ENCODE peak calls at places on chromosomes 11 and 22, in nine cellular contexts. S is fibroblast of pulmonary artery; R is WTC11; Z is fibroblast of the aortic adventitia; P is endothelial cell; M is PC-3; T is mucosa of descending colon; Q is activated CD8-positive, alpha-beta T cell treated with anti-CD3 and anti-CD28 coated beads for 36 hours; L is AG04449. C is an unnamed sample.

GRCh38 chr11:13440100-13440855 is 22.7 kb downstream of the BTBD10 start:
- DNase-seq in S (peak; percentile 96), R (no peak), Z (peak; percentile 95), P (no peak), M (peak; percentile 79), T (peak; percentile 41), Q (peak; percentile 7), L (peak; percentile 84), C (no peak)

GRCh38 chr11:6895010-6895409 is 2.7 kb upstream of the OR2D2 start:
- DNase-seq in S (no peak), R (no peak), Z (no peak), P (no peak), M (no peak), T (no peak), Q (no peak), L (no peak), C (no peak)

GRCh38 chr11:129605815-129606214 is 209.8 kb upstream of the TMEM45B start:
- DNase-seq in S (no peak), R (no peak), Z (no peak), P (no peak), M (no peak), T (no peak), Q (no peak), L (no peak), C (no peak)

GRCh38 chr11:4118107-4118506 is 23.5 kb downstream of the RRM1 start:
- DNase-seq in S (peak; percentile 67), R (no peak), Z (peak; percentile 57), P (no peak), M (no peak), T (no peak), Q (no peak), L (no peak), C (no peak)

GRCh38 chr22:36435516-36436415 is 45.7 kb downstream of the TXN2 start:
- DNase-seq in S (no peak), R (peak; percentile 58), Z (no peak), P (no peak), M (no peak), T (peak; percentile 88), Q (peak; percentile 80), L (no peak), C (no peak)

GRCh38 chr22:27718186-27719032 is 83.1 kb downstream of the MN1 start:
- DNase-seq in S (peak; percentile 97), R (no peak), Z (peak; percentile 99), P (no peak), M (peak; percentile 87), T (peak; percentile 57), Q (no peak), L (peak; percentile 73), C (peak; percentile 91)

GRCh38 chr11:127451852-127452251 is 451.3 kb upstream of the KIRREL3 start:
- DNase-seq in S (no peak), R (no peak), Z (no peak), P (no peak), M (no peak), T (no peak), Q (no peak), L (no peak), C (no peak)

GRCh38 chr11:35180311-35181233 is 41.6 kb downstream of the CD44 start:
- DNase-seq in S (no peak), R (no peak), Z (peak; percentile 58), P (no peak), M (no peak), T (no peak), Q (no peak), L (no peak), C (no peak)

GRCh38 chr22:17120711-17121234 is 387 bp downstream of the TMEM121B start:
- DNase-seq in S (no peak), R (peak; percentile 36), Z (no peak), P (peak; percentile 28), M (no peak), T (no peak), Q (peak; percentile 36), L (no peak), C (no peak)

GRCh38 chr11:23539556-23539955 is 679.3 kb upstream of the CCDC179 start:
- DNase-seq in S (peak; percentile 1), R (no peak), Z (no peak), P (no peak), M (no peak), T (no peak), Q (no peak), L (no peak), C (no peak)

GRCh38 chr11:19892876-19893275 is 180.2 kb downstream of the NAV2 start:
- DNase-seq in S (peak; percentile 79), R (no peak), Z (peak; percentile 74), P (no peak), M (no peak), T (no peak), Q (no peak), L (no peak), C (no peak)

DNA sequence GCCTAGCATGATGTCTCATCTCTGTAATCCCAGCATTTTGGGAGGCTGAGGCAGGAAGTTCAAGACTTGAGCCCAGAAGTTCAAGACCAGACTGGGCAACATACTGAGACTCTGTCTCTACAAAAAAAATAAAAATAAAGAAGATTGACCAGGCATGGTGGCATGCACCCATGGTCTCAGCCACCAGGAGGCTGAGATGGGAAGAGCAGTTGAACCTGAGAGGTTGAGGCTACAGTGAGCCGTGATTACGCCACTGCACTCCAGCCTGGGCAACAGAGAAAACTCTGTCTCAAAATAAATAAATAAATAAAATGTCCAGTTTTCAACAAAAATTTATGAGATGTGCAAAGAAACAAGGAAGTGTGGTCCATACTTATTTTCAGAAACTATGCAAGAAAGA is 28.3 kb downstream of the EFCAB6 start:
- DNase-seq in S (peak; percentile 6), R (no peak), Z (no peak), P (no peak), M (peak; percentile 2), T (no peak), Q (no peak), L (no peak), C (no peak)
- TF ChIP-seq CTCF in S (peak; percentile 11), R (no peak), Z (peak; percentile 35), P (peak; percentile 28), M (peak; percentile 31), T (no peak), Q (no peak), L (no peak), C (no peak)

GRCh38 chr11:111305871-111306270 is 7.5 kb downstream of the POU2AF3 start:
- DNase-seq in S (no peak), R (no peak), Z (no peak), P (no peak), M (no peak), T (no peak), Q (no peak), L (no peak), C (no peak)
- TF ChIP-seq CTCF in S (no peak), R (no peak), Z (no peak), P (no peak), M (no peak), T (no peak), Q (no peak), L (no peak), C (no peak)

GRCh38 chr22:46382524-46382923 is 47.0 kb downstream of the TRMU start:
- DNase-seq in S (no peak), R (no peak), Z (no peak), P (no peak), M (no peak), T (no peak), Q (no peak), L (no peak), C (no peak)

GRCh38 chr22:46387748-46388147 is 52.2 kb downstream of the TRMU start:
- DNase-seq in S (no peak), R (no peak), Z (no peak), P (no peak), M (no peak), T (no peak), Q (no peak), L (no peak), C (no peak)

GRCh38 chr22:46389081-46389480 is 53.6 kb downstream of the TRMU start:
- DNase-seq in S (no peak), R (no peak), Z (no peak), P (no peak), M (no peak), T (no peak), Q (no peak), L (no peak), C (no peak)

GRCh38 chr22:46388647-46389046 is 53.1 kb downstream of the TRMU start:
- DNase-seq in S (no peak), R (no peak), Z (no peak), P (no peak), M (no peak), T (no peak), Q (no peak), L (no peak), C (no peak)

DNA sequence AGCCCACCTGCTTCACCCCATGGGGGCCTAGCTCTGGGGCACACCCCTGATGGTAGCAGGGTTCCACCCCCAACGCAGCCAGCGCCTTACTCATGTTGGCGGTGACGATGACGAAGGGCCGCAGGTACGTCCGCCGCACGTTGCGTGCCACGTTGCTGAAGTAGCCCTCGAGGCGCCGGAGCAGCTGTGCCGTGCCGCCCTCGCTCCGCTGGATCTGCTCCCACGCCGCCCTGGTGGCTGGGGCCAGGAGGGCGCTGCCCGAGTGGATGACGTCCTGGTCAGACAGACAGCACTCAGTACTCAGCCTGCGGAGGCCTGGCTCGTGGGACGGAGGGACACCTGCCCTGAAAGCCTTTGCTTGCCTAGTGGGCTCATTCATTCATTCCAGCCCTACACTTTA is 50.8 kb downstream of the TRMU start:
- DNase-seq in S (no peak), R (peak; percentile 60), Z (no peak), P (no peak), M (no peak), T (no peak), Q (no peak), L (no peak), C (no peak)
- TF ChIP-seq CTCF in S (no peak), R (peak; percentile 36), Z (peak; percentile 12), P (peak; percentile 28), M (no peak), T (no peak), Q (no peak), L (no peak), C (no peak)

GRCh38 chr11:11152877-11153276 is 200.2 kb downstream of the CSNK2A3 start:
- DNase-seq in S (no peak), R (no peak), Z (no peak), P (no peak), M (no peak), T (no peak), Q (no peak), L (no peak), C (no peak)

GRCh38 chr11:11157201-11157600 is 195.8 kb downstream of the CSNK2A3 start:
- DNase-seq in S (peak; percentile 17), R (peak; percentile 67), Z (peak; percentile 39), P (peak; percentile 55), M (peak; percentile 54), T (peak; percentile 21), Q (peak; percentile 64), L (no peak), C (no peak)

DNA sequence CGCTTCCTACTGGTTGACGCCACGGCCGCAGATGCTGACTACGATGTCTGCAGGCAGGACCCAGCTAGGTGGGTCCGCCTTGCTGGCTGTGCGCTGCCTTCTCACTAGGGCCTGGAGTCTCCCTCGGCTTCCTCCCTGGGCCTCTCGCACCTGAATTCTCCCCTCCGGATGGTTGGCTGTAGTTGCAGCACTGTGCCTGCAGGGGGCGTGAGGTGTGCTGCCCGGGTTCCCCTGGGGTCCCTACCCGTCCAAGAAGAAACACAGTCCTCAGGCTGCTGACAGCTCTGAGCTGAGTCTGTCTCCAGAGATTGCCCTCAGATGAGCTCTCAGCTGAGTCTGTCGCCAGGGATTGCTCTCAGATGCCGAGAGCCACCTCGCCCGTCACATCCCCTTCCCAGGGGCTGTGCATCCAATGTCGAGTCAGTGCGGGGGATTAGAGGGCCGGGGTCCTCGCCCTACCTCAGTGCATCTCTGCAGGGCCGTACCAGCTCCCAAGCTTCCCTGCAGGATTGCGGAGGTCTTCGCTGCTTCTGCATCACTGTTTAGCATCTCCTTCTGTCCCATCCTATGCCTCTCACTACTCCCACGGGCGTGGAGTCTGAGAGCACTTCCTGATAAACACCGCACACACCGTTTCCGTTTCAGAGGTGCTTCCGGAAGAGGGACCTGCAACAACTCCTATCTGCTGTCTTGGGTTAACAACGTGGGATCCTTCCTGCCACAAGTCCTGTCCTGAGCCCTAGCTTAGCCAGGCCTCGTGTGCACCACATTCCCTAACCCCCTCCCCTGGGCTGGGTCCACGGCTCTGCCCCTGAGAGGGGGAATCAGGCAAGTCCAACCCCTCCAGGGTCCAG is 196.9 kb downstream of the CSNK2A3 start:
- DNase-seq in S (no peak), R (peak; percentile 86), Z (no peak), P (peak; percentile 69), M (peak; percentile 33), T (no peak), Q (peak; percentile 56), L (no peak), C (no peak)
- TF ChIP-seq CTCF in S (peak; percentile 34), R (peak; percentile 85), Z (peak; percentile 42), P (peak; percentile 81), M (peak; percentile 63), T (peak; percentile 19), Q (peak; percentile 65), L (peak; percentile 59), C (peak; percentile 52)

C was measured in osteocyte.